ENCODE peak calls at places on chromosomes 4 and X, in six cellular contexts. O, H, L, B, D and X are unnamed samples.

GRCh38 chr4:188778880-188779279 is 639.6 kb downstream of the TRIML1 start:
- DNase-seq in O (peak; percentile 0), H (no peak), L (no peak), B (peak; percentile 10), D (no peak), X (no peak)

GRCh38 chrX:13029831-13030771 is 14.3 kb downstream of the FAM9C start:
- DNase-seq in O (peak; percentile 27), H (no peak), L (peak; percentile 48), B (no peak), D (no peak), X (no peak)

GRCh38 chr4:148017801-148018200 is 285.9 kb downstream of the ARHGAP10 start:
- DNase-seq in O (peak; percentile 29), H (peak; percentile 50), L (no peak), B (no peak), D (no peak), X (peak; percentile 80)

GRCh38 chr4:1298461-1298860 is 8.8 kb downstream of the MAEA start:
- DNase-seq in O (no peak), H (no peak), L (no peak), B (no peak), D (no peak), X (no peak)

GRCh38 chrX:103817502-103817901 is 14.6 kb downstream of the RAB9B start:
- DNase-seq in O (no peak), H (no peak), L (peak; percentile 54), B (peak; percentile 49), D (no peak), X (peak; percentile 63)

GRCh38 chr4:15162465-15163283 is 160.4 kb downstream of the CPEB2 start:
- DNase-seq in O (no peak), H (no peak), L (no peak), B (peak; percentile 65), D (no peak), X (peak; percentile 68)

GRCh38 chr4:21697583-21697982 is 251.0 kb downstream of the KCNIP4 start:
- DNase-seq in O (peak; percentile 42), H (no peak), L (peak; percentile 11), B (peak; percentile 24), D (no peak), X (no peak)

GRCh38 chrX:38806054-38806389 is 4.8 kb downstream of the MID1IP1 start:
- DNase-seq in O (no peak), H (no peak), L (no peak), B (no peak), D (peak; percentile 19), X (no peak)

GRCh38 chr4:56308384-56308783 is 78.9 kb downstream of the AASDH start:
- DNase-seq in O (no peak), H (no peak), L (no peak), B (no peak), D (no peak), X (no peak)

DNA sequence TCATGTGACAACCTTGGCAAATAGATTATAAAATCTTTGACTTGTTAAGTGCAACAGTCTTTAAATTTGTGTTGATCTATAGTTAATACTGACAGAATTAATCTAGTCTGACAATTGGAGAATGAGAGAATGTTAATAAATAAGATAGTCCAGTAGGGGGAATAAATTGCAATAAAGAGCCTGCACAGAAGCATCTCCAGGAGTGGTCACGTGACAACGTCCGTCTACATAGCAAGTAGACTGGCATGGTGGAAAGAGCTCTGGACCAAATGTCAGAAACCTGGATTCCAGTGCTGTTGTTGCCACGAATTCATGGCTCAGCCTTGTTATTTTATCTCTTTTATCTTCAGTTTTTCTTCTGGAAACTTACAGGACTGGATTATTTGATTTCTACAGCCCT is 436.5 kb downstream of the RAB28 start:
- DNase-seq in O (no peak), H (no peak), L (no peak), B (no peak), D (no peak), X (no peak)
- TF ChIP-seq CTCF in O (no peak), H (no peak), L (no peak), B (no peak), D (no peak), X (no peak)

DNA sequence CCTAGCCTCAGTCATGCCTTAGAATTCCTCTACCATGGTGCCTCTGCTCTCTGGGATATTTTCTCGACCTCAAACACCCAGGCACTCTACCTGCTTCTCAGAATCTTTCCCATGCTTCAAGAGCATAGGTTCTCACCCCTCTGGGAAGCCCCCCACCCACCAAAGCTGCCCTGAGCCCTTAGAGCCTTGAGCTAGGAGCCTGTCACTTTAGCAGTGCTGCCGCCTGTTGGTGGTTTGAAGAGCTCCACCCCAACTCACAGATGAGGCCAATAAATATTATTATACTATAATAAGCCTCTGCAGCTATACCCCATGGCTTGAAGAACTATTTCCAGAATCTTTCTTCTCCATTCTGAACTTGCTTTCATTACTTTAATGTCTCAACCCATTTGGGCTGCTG is 109.7 kb downstream of the RTL5 start:
- DNase-seq in O (no peak), H (no peak), L (peak; percentile 6), B (no peak), D (no peak), X (no peak)
- TF ChIP-seq CTCF in O (peak; percentile 45), H (peak; percentile 41), L (no peak), B (peak; percentile 61), D (peak; percentile 22), X (peak; percentile 52)

DNA sequence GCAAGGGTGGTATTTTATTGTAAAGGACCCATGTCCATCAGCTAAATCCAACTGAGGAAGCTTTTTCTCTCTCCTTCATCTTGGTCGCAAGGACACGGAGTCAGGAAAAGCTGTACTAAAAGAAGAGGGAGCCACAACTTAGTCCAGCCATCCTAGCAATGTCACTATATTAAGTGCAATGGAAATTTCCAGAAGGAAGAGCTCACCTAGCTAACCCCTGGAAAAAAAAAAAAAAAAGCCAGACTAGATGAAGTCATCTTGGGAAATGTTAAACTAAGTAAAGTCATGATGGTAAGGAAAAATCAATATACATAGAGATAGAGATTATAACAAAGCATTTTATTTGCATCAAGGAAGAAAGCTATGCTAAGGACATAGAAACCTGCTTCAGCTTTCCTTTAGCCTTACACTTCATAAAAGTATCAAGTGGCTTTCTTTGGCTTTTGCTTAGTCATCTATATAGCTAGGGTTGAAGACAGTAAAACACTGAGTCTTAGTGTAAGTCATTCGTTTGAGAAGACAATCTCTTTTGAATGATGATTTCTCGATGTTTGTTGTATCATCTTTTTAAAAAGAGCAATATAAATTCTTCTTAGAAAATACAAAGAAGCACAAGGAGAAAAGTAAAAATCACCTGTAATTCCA is 18.6 kb upstream of the CA5B start:
- DNase-seq in O (no peak), H (no peak), L (no peak), B (no peak), D (no peak), X (no peak)
- TF ChIP-seq CTCF in O (no peak), H (no peak), L (no peak), B (no peak), D (no peak), X (no peak)

GRCh38 chrX:109635151-109635550 is 10.2 kb upstream of the KCNE5 start:
- DNase-seq in O (no peak), H (no peak), L (peak; percentile 11), B (peak; percentile 19), D (no peak), X (peak; percentile 16)
- TF ChIP-seq CTCF in O (peak; percentile 58), H (peak; percentile 42), L (peak; percentile 34), B (peak; percentile 58), D (peak; percentile 35), X (peak; percentile 55)

GRCh38 chr4:41693629-41694028 is 54.9 kb downstream of the PHOX2B start:
- DNase-seq in O (peak; percentile 17), H (no peak), L (peak; percentile 33), B (peak; percentile 50), D (no peak), X (peak; percentile 45)

GRCh38 chr4:41687971-41688370 is 60.6 kb downstream of the PHOX2B start:
- DNase-seq in O (no peak), H (no peak), L (no peak), B (no peak), D (no peak), X (no peak)

GRCh38 chr4:41696131-41696530 is 52.4 kb downstream of the PHOX2B start:
- DNase-seq in O (no peak), H (no peak), L (no peak), B (no peak), D (no peak), X (no peak)

GRCh38 chr4:41696768-41697167 is 51.8 kb downstream of the PHOX2B start:
- DNase-seq in O (no peak), H (no peak), L (no peak), B (no peak), D (no peak), X (no peak)

DNA sequence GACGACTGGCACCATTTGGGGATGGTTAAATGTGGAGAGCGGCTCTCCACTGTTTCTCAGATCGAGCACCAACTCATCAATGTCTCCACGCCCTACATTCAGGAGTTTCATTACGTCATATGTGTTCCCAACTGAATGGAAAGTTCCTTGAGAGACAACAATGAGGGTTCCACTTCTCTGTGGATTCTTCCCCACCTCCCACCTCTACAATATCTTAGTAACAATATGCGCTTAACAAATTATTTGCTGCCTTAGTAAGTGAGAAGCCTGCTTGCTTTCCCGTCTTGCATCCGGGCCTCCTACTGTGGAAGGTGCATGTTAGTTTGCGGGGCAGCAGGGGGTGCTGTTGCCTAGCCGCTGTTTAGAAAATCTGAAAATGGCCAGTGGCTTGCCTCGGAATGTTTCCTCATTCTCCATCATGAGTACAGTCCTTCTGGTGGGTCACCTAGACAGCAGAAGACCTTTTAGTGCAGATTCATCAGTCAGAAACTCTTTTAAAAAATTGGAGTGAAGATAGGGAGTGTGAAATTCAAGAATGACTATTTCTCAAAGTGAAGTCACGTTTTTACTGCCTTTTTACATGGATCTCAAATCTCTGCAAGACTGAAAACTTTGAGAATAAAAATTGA is 55.7 kb downstream of the PHOX2B start:
- DNase-seq in O (peak; percentile 46), H (no peak), L (peak; percentile 64), B (peak; percentile 57), D (peak; percentile 21), X (peak; percentile 63)
- TF ChIP-seq CTCF in O (peak; percentile 93), H (peak; percentile 82), L (peak; percentile 93), B (peak; percentile 93), D (peak; percentile 72), X (peak; percentile 89)

GRCh38 chrX:110665636-110666035 is 130.0 kb downstream of the CHRDL1 start:
- DNase-seq in O (peak; percentile 12), H (no peak), L (peak; percentile 51), B (peak; percentile 9), D (peak; percentile 18), X (peak; percentile 44)
- TF ChIP-seq CTCF in O (peak; percentile 41), H (peak; percentile 41), L (peak; percentile 47), B (peak; percentile 64), D (peak; percentile 46), X (peak; percentile 79)